ENCODE peak calls at places on chromosome 16, in eight cellular contexts. U, Y, S, G, L, J, I and C are unnamed samples.

GRCh38 chr16:69105501-69106361 is at the start of gene HAS3:
- DNase-seq in U (peak), Y (peak), S (peak), G (peak), L (peak), J (peak), I (peak), C (peak)

GRCh38 chr16:89822188-89823086 is 5.8 kb upstream of the SPIRE2 start:
- DNase-seq in U (no peak), Y (no peak), S (peak), G (no peak), L (no peak), J (peak), I (no peak), C (no peak)

GRCh38 chr16:85579199-85579598 is 33.9 kb upstream of the GSE1 start:
- DNase-seq in U (no peak), Y (no peak), S (no peak), G (no peak), L (no peak), J (no peak), I (no peak), C (peak)

GRCh38 chr16:54437921-54438320 is 151.3 kb upstream of the IRX3 start:
- DNase-seq in U (no peak), Y (no peak), S (no peak), G (no peak), L (no peak), J (peak), I (no peak), C (no peak)

GRCh38 chr16:88478889-88479794 is 26.1 kb downstream of the ZFPM1 start:
- DNase-seq in U (no peak), Y (no peak), S (no peak), G (no peak), L (no peak), J (no peak), I (no peak), C (no peak)

GRCh38 chr16:75196826-75197225 is 10.1 kb downstream of the CTRB2 start:
- DNase-seq in U (no peak), Y (no peak), S (no peak), G (no peak), L (no peak), J (no peak), I (peak), C (no peak)

GRCh38 chr16:49560018-49560830 is 186.6 kb downstream of the C16orf78 start:
- DNase-seq in U (no peak), Y (no peak), S (no peak), G (no peak), L (no peak), J (no peak), I (no peak), C (no peak)

GRCh38 chr16:85422374-85423185 is 190.5 kb upstream of the GSE1 start:
- DNase-seq in U (no peak), Y (peak), S (peak), G (no peak), L (no peak), J (peak), I (peak), C (no peak)

GRCh38 chr16:85490971-85491771 is 122.0 kb upstream of the GSE1 start:
- DNase-seq in U (peak), Y (no peak), S (no peak), G (peak), L (no peak), J (no peak), I (no peak), C (no peak)

GRCh38 chr16:5490499-5490898 is 392.9 kb upstream of the EEF2KMT start:
- DNase-seq in U (no peak), Y (peak), S (peak), G (peak), L (no peak), J (peak), I (no peak), C (peak)

GRCh38 chr16:35252356-35252936 is 1793.0 kb downstream of the TP53TG3F start:
- DNase-seq in U (no peak), Y (no peak), S (no peak), G (no peak), L (no peak), J (no peak), I (no peak), C (no peak)

GRCh38 chr16:11111166-11111565 is 144.8 kb downstream of the SOCS1 start:
- DNase-seq in U (no peak), Y (no peak), S (no peak), G (no peak), L (no peak), J (no peak), I (no peak), C (no peak)

GRCh38 chr16:25925466-25925865 is 233.7 kb downstream of the HS3ST4 start:
- DNase-seq in U (no peak), Y (no peak), S (no peak), G (no peak), L (no peak), J (no peak), I (no peak), C (no peak)

GRCh38 chr16:51243836-51244483 is 92.9 kb upstream of the SALL1 start:
- DNase-seq in U (no peak), Y (no peak), S (peak), G (no peak), L (peak), J (peak), I (no peak), C (no peak)

GRCh38 chr16:53356478-53357207 is 77.6 kb upstream of the RBL2 start:
- DNase-seq in U (no peak), Y (no peak), S (no peak), G (no peak), L (no peak), J (no peak), I (no peak), C (no peak)

GRCh38 chr16:57993452-57993851 is 7.0 kb downstream of the ZNF319 start:
- DNase-seq in U (no peak), Y (no peak), S (no peak), G (no peak), L (no peak), J (no peak), I (no peak), C (no peak)

GRCh38 chr16:47143329-47143676 is 442 bp downstream of the NETO2 start:
- DNase-seq in U (peak), Y (peak), S (peak), G (no peak), L (peak), J (peak), I (peak), C (peak)

GRCh38 chr16:65704866-65705265 is 583.0 kb upstream of the CDH11 start:
- DNase-seq in U (no peak), Y (no peak), S (no peak), G (no peak), L (no peak), J (no peak), I (no peak), C (no peak)

GRCh38 chr16:4767872-4768548 is 1.0 kb upstream of the ZNF500 start:
- DNase-seq in U (no peak), Y (no peak), S (peak), G (no peak), L (no peak), J (peak), I (no peak), C (no peak)

GRCh38 chr16:2186064-2186463 is 10.3 kb downstream of the CASKIN1 start:
- DNase-seq in U (no peak), Y (no peak), S (no peak), G (no peak), L (no peak), J (no peak), I (no peak), C (no peak)